ENCODE peak calls at places on chromosomes 7 and 10, in seven cellular contexts. M is tibial artery, V is T-helper 1 cell, F is lower lobe of right lung, I is mesothelial cell of epicardium, P is RWPE1, A is colonic mucosa. Q is an unnamed sample.

GRCh38 chr10:101011517-101012423 is 12.2 kb downstream of the LZTS2 start:
- DNase-seq in A (no peak), P (no peak), M (no peak), I (no peak), F (no peak), V (no peak), Q (no peak)

GRCh38 chr7:6221340-6222319 is 50.8 kb downstream of the CYTH3 start:
- DNase-seq in F (no peak), V (no peak), P (no peak), M (no peak), I (no peak), A (no peak), Q (peak)

GRCh38 chr10:494149-494542 is 195.3 kb downstream of the DIP2C start:
- DNase-seq in F (no peak), I (no peak), M (peak), V (no peak), P (no peak), A (no peak), Q (no peak)

GRCh38 chr7:153389261-153389660 is 629.7 kb downstream of the ACTR3B start:
- DNase-seq in M (no peak), I (no peak), F (no peak), V (no peak), A (no peak), P (no peak), Q (no peak)

GRCh38 chr7:40717242-40717641 is 582.4 kb downstream of the SUGCT start:
- DNase-seq in A (peak), V (no peak), P (peak), M (peak), F (peak), I (peak), Q (peak)

GRCh38 chr7:107123392-107123791 is 45.4 kb upstream of the HBP1 start:
- DNase-seq in I (no peak), P (no peak), F (no peak), A (no peak), V (no peak), M (no peak), Q (no peak)

GRCh38 chr7:22831602-22832001 is 9.0 kb upstream of the TOMM7 start:
- DNase-seq in I (no peak), P (no peak), F (no peak), A (no peak), V (no peak), M (no peak), Q (no peak)

GRCh38 chr7:24743471-24743870 is 13.8 kb downstream of the GSDME start:
- DNase-seq in F (no peak), P (no peak), A (no peak), M (no peak), V (no peak), I (no peak), Q (no peak)

GRCh38 chr7:322708-323111 is 32.7 kb downstream of the FOXL3 start:
- DNase-seq in I (no peak), V (no peak), M (no peak), A (no peak), F (peak), P (no peak), Q (no peak)

GRCh38 chr10:101397140-101397539 is 43.2 kb downstream of the BTRC start:
- DNase-seq in P (peak), M (no peak), A (no peak), I (no peak), V (peak), F (no peak), Q (peak)

GRCh38 chr7:75596727-75597614 is 104.9 kb downstream of the SPDYE5 start:
- DNase-seq in I (no peak), P (peak), M (no peak), A (no peak), F (no peak), V (no peak), Q (no peak)

GRCh38 chr10:114825513-114826253 is 4.1 kb downstream of the FHIP2A start:
- DNase-seq in F (no peak), A (no peak), P (no peak), M (no peak), I (no peak), V (no peak), Q (peak)

GRCh38 chr10:59361659-59362183 is 628 bp downstream of the FAM13C start:
- DNase-seq in P (no peak), A (no peak), F (no peak), I (no peak), V (no peak), M (no peak), Q (peak)

GRCh38 chr7:100723732-100724275 is 3.5 kb downstream of the EPO start:
- DNase-seq in A (no peak), F (no peak), M (no peak), P (no peak), I (no peak), V (no peak), Q (no peak)

GRCh38 chr10:98467506-98468318 is 21.0 kb upstream of the HPS1 start:
- DNase-seq in M (peak), V (peak), I (peak), P (peak), F (peak), A (peak), Q (peak)

GRCh38 chr10:102175415-102175814 is 23.2 kb downstream of the NOLC1 start:
- DNase-seq in P (no peak), I (no peak), A (no peak), V (no peak), M (no peak), F (no peak), Q (no peak)

GRCh38 chr10:48333856-48334255 is 27.4 kb downstream of the MAPK8 start:
- DNase-seq in P (peak), F (no peak), I (no peak), A (no peak), V (no peak), M (no peak), Q (no peak)

GRCh38 chr7:567305-567883 is 47.7 kb upstream of the PDGFA start:
- DNase-seq in V (no peak), A (no peak), I (no peak), M (no peak), F (no peak), P (no peak), Q (no peak)

Q was measured in small intestine.